ENCODE peak calls at places on chromosomes 13 and 19, in six cellular contexts. W, M, E, V, U and H are unnamed samples.
A peak's percentile ranks its signal among the peaks of the same experiment; 100 is the strongest.

GRCh38 chr13:42041684-42042035 is 6.8 kb upstream of the DGKH start:
- DNase-seq in U (peak; percentile 71), M (peak; percentile 69), V (no peak), W (peak; percentile 2), E (peak; percentile 70), H (peak; percentile 78)

GRCh38 chr19:41323430-41324125 is 13.6 kb downstream of the CCDC97 start:
- DNase-seq in W (peak; percentile 58), V (peak; percentile 98), E (peak; percentile 83), M (peak; percentile 85), U (peak; percentile 97), H (peak; percentile 94)

GRCh38 chr13:80477641-80478443 is 136.9 kb upstream of the SPRY2 start:
- DNase-seq in E (no peak), W (no peak), M (no peak), V (no peak), U (no peak), H (no peak)

GRCh38 chr19:30060872-30061556 is 119.0 kb downstream of the URI1 start:
- DNase-seq in U (no peak), W (no peak), E (no peak), M (no peak), V (no peak), H (no peak)

GRCh38 chr19:23273022-23273593 is 22.9 kb upstream of the ZNF724 start:
- DNase-seq in W (no peak), V (no peak), M (no peak), U (no peak), E (peak; percentile 45), H (no peak)

GRCh38 chr13:95368998-95369397 is 67.7 kb upstream of the ABCC4 start:
- DNase-seq in U (no peak), M (no peak), V (no peak), W (no peak), E (no peak), H (no peak)

GRCh38 chr19:14502334-14503092 is 6.6 kb upstream of the GIPC1 start:
- DNase-seq in V (no peak), M (no peak), E (no peak), U (no peak), W (no peak), H (no peak)

GRCh38 chr19:33428627-33429013 is 55.1 kb downstream of the CEBPG start:
- DNase-seq in U (no peak), M (no peak), W (no peak), E (no peak), V (no peak), H (no peak)

GRCh38 chr13:41610426-41610825 is 153.1 kb downstream of the RGCC start:
- DNase-seq in M (no peak), W (no peak), V (peak; percentile 39), E (no peak), U (peak; percentile 87), H (no peak)

GRCh38 chr13:92745233-92745632 is 481.4 kb upstream of the GPC6 start:
- DNase-seq in E (no peak), V (no peak), W (no peak), U (no peak), M (no peak), H (no peak)

GRCh38 chr13:59641758-59642157 is 522.0 kb downstream of the DIAPH3 start:
- DNase-seq in V (no peak), M (no peak), U (peak; percentile 2), E (no peak), W (no peak), H (no peak)

GRCh38 chr13:92221916-92222315 is 823.5 kb downstream of the GPC5 start:
- DNase-seq in M (no peak), W (no peak), U (no peak), E (no peak), V (no peak), H (no peak)

GRCh38 chr13:27712421-27712820 is 79.9 kb upstream of the GSX1 start:
- DNase-seq in M (no peak), V (no peak), U (peak; percentile 15), W (no peak), E (peak; percentile 40), H (no peak)

GRCh38 chr13:24038846-24039330 is 121.6 kb upstream of the SPATA13 start:
- DNase-seq in M (no peak), U (no peak), V (no peak), E (no peak), W (no peak), H (no peak)

GRCh38 chr19:16078759-16079707 is 2.7 kb downstream of the TPM4 start:
- DNase-seq in V (peak; percentile 98), W (no peak), E (peak; percentile 87), U (peak; percentile 99), M (peak; percentile 88), H (no peak)

GRCh38 chr19:28823338-28823961 is 389.5 kb downstream of the UQCRFS1 start:
- DNase-seq in U (no peak), W (no peak), E (no peak), M (no peak), V (no peak), H (no peak)

GRCh38 chr13:112887151-112887550 is 81.9 kb upstream of the MCF2L start:
- DNase-seq in U (no peak), V (no peak), M (peak; percentile 33), E (no peak), W (no peak), H (no peak)

GRCh38 chr13:44487989-44488388 is 88.1 kb downstream of the TSC22D1 start:
- DNase-seq in V (no peak), W (no peak), E (no peak), M (no peak), U (no peak), H (no peak)

GRCh38 chr13:44726777-44727176 is 150.6 kb upstream of the TSC22D1 start:
- DNase-seq in U (no peak), W (no peak), E (no peak), V (no peak), M (no peak), H (no peak)

GRCh38 chr19:29404951-29405727 is 120.7 kb upstream of the VSTM2B start:
- DNase-seq in E (peak; percentile 25), V (no peak), U (no peak), W (no peak), M (no peak), H (no peak)

GRCh38 chr13:41188584-41188983 is 5.8 kb downstream of the KBTBD7 start:
- DNase-seq in U (peak; percentile 74), E (no peak), W (no peak), V (no peak), M (no peak), H (no peak)

GRCh38 chr13:99984463-99985242 is 3.1 kb downstream of the ZIC2 start:
- DNase-seq in W (no peak), V (no peak), M (no peak), E (no peak), U (no peak), H (no peak)

GRCh38 chr13:99984134-99984462 is 2.5 kb downstream of the ZIC2 start:
- DNase-seq in E (no peak), M (no peak), U (no peak), V (no peak), W (no peak), H (no peak)

GRCh38 chr13:99982021-99982740 is 597 bp downstream of the ZIC2 start:
- DNase-seq in E (no peak), U (no peak), M (peak; percentile 46), V (no peak), W (no peak), H (no peak)

GRCh38 chr13:99982741-99983400 is 1.3 kb downstream of the ZIC2 start:
- DNase-seq in U (no peak), E (no peak), V (no peak), W (no peak), M (peak; percentile 40), H (no peak)

DNA sequence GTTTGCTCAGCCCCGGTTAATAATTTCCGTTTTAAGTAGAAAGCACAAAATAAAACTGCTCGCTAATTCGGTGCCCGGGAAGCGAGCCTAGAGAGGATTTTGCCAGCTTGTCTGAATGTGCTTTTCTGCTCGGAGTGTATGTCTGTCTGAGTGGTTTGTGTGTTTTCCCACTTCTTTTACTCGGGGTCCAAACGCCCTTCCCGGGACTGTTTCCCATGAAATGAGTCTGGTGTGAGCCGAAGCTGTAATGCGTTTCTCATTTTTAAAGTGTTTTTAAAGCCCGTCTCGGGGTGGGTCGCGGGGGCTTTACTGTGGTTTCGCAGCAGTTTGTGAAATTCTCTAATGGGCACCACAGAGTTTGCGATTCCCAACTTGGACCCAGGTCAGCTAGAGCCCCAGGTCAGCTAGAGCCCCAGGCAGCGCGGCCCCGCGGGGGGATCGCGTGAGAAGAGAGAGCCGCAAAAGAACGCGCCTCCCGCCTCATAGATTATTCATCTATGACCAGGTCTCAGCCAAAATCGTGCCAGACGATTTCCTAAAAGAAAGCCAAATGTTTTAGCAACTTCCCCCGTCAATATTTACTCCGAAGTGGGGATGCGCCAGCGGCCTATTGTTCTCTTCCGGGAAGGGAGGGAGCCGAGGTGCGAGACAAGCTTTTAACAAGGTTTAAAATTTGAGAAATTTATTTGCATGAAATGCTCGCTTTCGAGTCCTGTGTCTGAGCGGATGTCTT is 2.0 kb downstream of the ZIC2 start:
- DNase-seq in V (no peak), W (no peak), U (no peak), E (no peak), M (no peak), H (no peak)
- H3K4me3 ChIP-seq in V (no peak overlapping the region), W (no peak overlapping the region), U (no peak overlapping the region), E (no peak overlapping the region), M (no peak overlapping the region), H (no peak overlapping the region)

GRCh38 chr13:110347535-110348308 is 40.6 kb downstream of the COL4A2 start:
- DNase-seq in U (peak; percentile 68), E (peak; percentile 82), V (no peak), M (peak; percentile 83), W (peak; percentile 72), H (peak; percentile 96)

GRCh38 chr13:110346661-110347067 is 39.6 kb downstream of the COL4A2 start:
- DNase-seq in U (no peak), M (no peak), E (no peak), W (no peak), V (no peak), H (peak; percentile 73)

GRCh38 chr13:110348309-110348625 is 41.2 kb downstream of the COL4A2 start:
- DNase-seq in U (no peak), E (no peak), W (no peak), V (peak; percentile 80), M (no peak), H (no peak)

GRCh38 chr13:110345701-110346100 is 38.6 kb downstream of the COL4A2 start:
- DNase-seq in V (no peak), U (no peak), M (no peak), W (no peak), E (no peak), H (peak; percentile 49)

GRCh38 chr13:110347088-110347487 is 40.0 kb downstream of the COL4A2 start:
- DNase-seq in V (no peak), U (no peak), E (no peak), M (no peak), W (no peak), H (peak; percentile 74)
- H3K27ac ChIP-seq in V (peak overlapping the region; percentile 61), U (no peak overlapping the region), E (peak overlapping the region; percentile 93), M (peak overlapping the region; percentile 79), W (peak overlapping the region; percentile 96), H (peak overlapping the region; percentile 89)

GRCh38 chr19:49590071-49590970 is 661 bp upstream of the PRR12 start:
- DNase-seq in U (peak; percentile 96), V (peak; percentile 96), W (peak; percentile 95), M (peak; percentile 97), E (peak; percentile 94), H (peak; percentile 96)
- H3K4me3 ChIP-seq in U (peak overlapping the region; percentile 49), V (peak overlapping the region; percentile 88), W (peak overlapping the region; percentile 80), M (peak overlapping the region; percentile 93), E (peak overlapping the region; percentile 96), H (peak overlapping the region; percentile 99)

DNA sequence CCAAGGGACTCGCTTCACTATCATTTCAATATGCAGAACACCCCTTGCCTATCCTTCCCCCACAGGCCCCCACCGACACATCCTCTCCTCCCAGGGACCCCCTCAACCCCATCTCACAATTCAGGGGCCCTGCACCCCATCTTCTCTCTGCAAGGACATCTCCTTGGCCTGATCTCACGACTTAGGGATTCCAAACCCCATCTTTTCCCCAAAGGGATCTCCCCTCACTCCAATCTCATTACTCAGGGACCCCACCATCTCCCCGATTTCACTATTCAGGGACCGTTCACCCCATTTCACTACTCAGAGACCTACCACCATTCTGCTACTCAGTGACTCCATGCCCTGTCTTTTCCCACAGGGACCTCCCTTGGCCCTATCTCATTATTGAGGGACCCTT is 1.4 kb downstream of the MAP2K2 start:
- DNase-seq in V (no peak), E (no peak), W (no peak), M (no peak), U (no peak), H (no peak)
- H3K27ac ChIP-seq in V (peak overlapping the region; percentile 66), E (peak overlapping the region; percentile 61), W (peak overlapping the region; percentile 1), M (no peak overlapping the region), U (peak overlapping the region; percentile 43), H (peak overlapping the region; percentile 60)